ENCODE peak calls at places on chromosome 21, in ten cellular contexts. B is foreskin fibroblast, D is NCI-H1436, G is GM12892, N is CD14-positive monocyte, Y is BE2C, L is endothelial cell of umbilical vein, Z is GOT3, U is T-cell, W is ACHN. E is an unnamed sample.

GRCh38 chr21:41229527-41230248 is 61.7 kb downstream of the BACE2 start:
- DNase-seq in D (no peak), N (no peak), G (no peak), U (no peak), Z (no peak), L (no peak), Y (no peak), B (no peak), W (no peak), E (no peak)

GRCh38 chr21:34994646-34995631 is 54.2 kb downstream of the RUNX1 start:
- DNase-seq in W (no peak), B (no peak), N (no peak), U (no peak), D (no peak), L (no peak), Z (no peak), G (no peak), Y (no peak), E (no peak)

GRCh38 chr21:45236481-45236880 is 51.2 kb downstream of the POFUT2 start:
- DNase-seq in L (no peak), Y (no peak), B (no peak), N (no peak), G (no peak), U (no peak), D (no peak), W (no peak), Z (no peak), E (no peak)

GRCh38 chr21:35578831-35579470 is 481.4 kb downstream of the SETD4 start:
- DNase-seq in D (no peak), Y (no peak), N (no peak), U (no peak), Z (no peak), L (no peak), B (no peak), G (no peak), W (no peak), E (no peak)

GRCh38 chr21:33115586-33116541 is 45.9 kb downstream of the OLIG1 start:
- DNase-seq in D (no peak), U (no peak), Z (no peak), Y (no peak), W (no peak), G (no peak), L (no peak), B (no peak), N (no peak), E (no peak)

GRCh38 chr21:33299181-33299752 is 25.5 kb upstream of the IFNAR1 start:
- DNase-seq in G (peak; percentile 36), U (peak; percentile 15), B (no peak), Z (no peak), D (no peak), N (peak; percentile 76), Y (no peak), W (no peak), L (no peak), E (no peak)

GRCh38 chr21:41403331-41403730 is 22.7 kb upstream of the MX1 start:
- DNase-seq in W (no peak), Z (no peak), N (no peak), U (no peak), B (no peak), L (no peak), D (no peak), Y (no peak), G (no peak), E (no peak)

GRCh38 chr21:43646550-43647260 is 12.6 kb downstream of the HSF2BP start:
- DNase-seq in B (peak; percentile 82), Z (peak; percentile 66), W (peak; percentile 90), Y (peak; percentile 92), D (peak; percentile 88), N (peak; percentile 88), L (peak; percentile 89), U (peak; percentile 79), G (peak; percentile 63), E (peak; percentile 84)

GRCh38 chr21:19607983-19608668 is 1204.5 kb upstream of the TMPRSS15 start:
- DNase-seq in B (no peak), L (no peak), W (no peak), Z (no peak), D (no peak), U (no peak), N (no peak), G (no peak), Y (peak; percentile 37), E (peak; percentile 92)

GRCh38 chr21:41399401-41399800 is 26.6 kb upstream of the MX1 start:
- DNase-seq in N (no peak), W (no peak), U (no peak), B (no peak), G (no peak), Y (no peak), Z (no peak), D (no peak), L (no peak), E (no peak)

GRCh38 chr21:37799193-37800121 is 116.8 kb downstream of the KCNJ6 start:
- DNase-seq in Y (no peak), L (no peak), G (no peak), U (no peak), B (no peak), N (no peak), Z (no peak), D (no peak), W (no peak), E (no peak)

GRCh38 chr21:37642493-37642892 is 273.8 kb downstream of the KCNJ6 start:
- DNase-seq in Z (no peak), W (no peak), D (peak; percentile 40), Y (no peak), L (no peak), N (no peak), G (no peak), U (peak; percentile 6), B (no peak), E (no peak)

GRCh38 chr21:15029077-15029476 is 35.7 kb downstream of the NRIP1 start:
- DNase-seq in L (no peak), Z (no peak), W (peak; percentile 11), B (no peak), Y (no peak), D (no peak), N (no peak), U (no peak), G (no peak), E (no peak)

GRCh38 chr21:36624105-36624504 is 74.8 kb upstream of the SIM2 start:
- DNase-seq in Y (no peak), Z (no peak), L (no peak), N (no peak), B (no peak), G (no peak), D (no peak), U (no peak), W (no peak), E (no peak)

GRCh38 chr21:23740463-23740862 is 1866.8 kb downstream of the MRPL39 start:
- DNase-seq in G (no peak), Y (no peak), U (no peak), B (no peak), N (no peak), Z (no peak), L (no peak), D (no peak), W (no peak), E (no peak)

GRCh38 chr21:9008636-9009035 is 1512.7 kb upstream of the TPTE start:
- DNase-seq in Z (no peak), L (peak; percentile 11), G (no peak), D (no peak), U (no peak), B (no peak), N (no peak), Y (no peak), W (no peak), E (no peak)

GRCh38 chr21:42670884-42671283 is 17.5 kb downstream of the PDE9A start:
- DNase-seq in Z (no peak), B (no peak), Y (no peak), U (no peak), W (no peak), L (no peak), N (no peak), D (no peak), G (no peak), E (no peak)

GRCh38 chr21:37231671-37232070 is 35.5 kb downstream of the VPS26C start:
- DNase-seq in W (no peak), B (no peak), Y (no peak), G (no peak), U (no peak), N (no peak), D (no peak), L (no peak), Z (no peak), E (no peak)

GRCh38 chr21:45415943-45416611 is 11.1 kb downstream of the COL18A1 start:
- DNase-seq in B (no peak), U (no peak), G (no peak), N (no peak), W (no peak), Y (no peak), D (no peak), L (no peak), Z (no peak), E (no peak)

GRCh38 chr21:41947596-41948403 is 6.0 kb downstream of the C2CD2 start:
- DNase-seq in Y (no peak), D (no peak), W (no peak), G (no peak), U (no peak), N (no peak), L (peak; percentile 91), Z (peak; percentile 38), B (peak; percentile 78), E (no peak)

E was measured in SK-N-DZ.